ENCODE peak calls at places on chromosomes 4 and X, in six cellular contexts. A is ACHN; Y is activated T-cell treated with anti-CD3 and anti-CD28 coated beads for 24 hours; B is A172; R is activated CD4-positive, CD25-positive, alpha-beta regulatory T cell; Q is left cardiac atrium. J is an unnamed sample.

GRCh38 chrX:9847071-9847470 is 60.8 kb downstream of the SHROOM2 start:
- DNase-seq in Q (no peak), R (no peak), Y (no peak), B (peak; percentile 86), A (peak; percentile 74), J (no peak)

GRCh38 chrX:100980608-100981497 is 11.3 kb downstream of the ARL13A start:
- DNase-seq in A (peak; percentile 53), R (no peak), Y (no peak), B (peak; percentile 68), Q (no peak), J (no peak)

GRCh38 chr4:151129801-151130200 is 30.4 kb downstream of the RPS3A start:
- DNase-seq in R (no peak), Y (no peak), B (no peak), Q (no peak), A (no peak), J (no peak)

GRCh38 chr4:84952004-84952403 is 14.5 kb downstream of the WDFY3 start:
- DNase-seq in B (peak; percentile 42), Q (no peak), R (no peak), A (no peak), Y (no peak), J (no peak)

GRCh38 chr4:3766207-3766790 is at the start of gene ADRA2C:
- DNase-seq in B (no peak), R (no peak), Q (no peak), Y (no peak), A (peak; percentile 32), J (peak; percentile 56)

GRCh38 chr4:86965019-86965976 is 30.5 kb downstream of the AFF1 start:
- DNase-seq in R (no peak), A (no peak), Q (no peak), B (no peak), Y (no peak), J (no peak)

GRCh38 chr4:172842759-172843158 is 325.9 kb upstream of the GALNT7 start:
- DNase-seq in R (no peak), Y (no peak), B (no peak), A (no peak), Q (no peak), J (no peak)

GRCh38 chr4:13966241-13967195 is 339.0 kb upstream of the BOD1L1 start:
- DNase-seq in B (peak; percentile 45), Y (no peak), A (peak; percentile 65), R (no peak), Q (no peak), J (no peak)

GRCh38 chr4:140427104-140427918 is at the start of gene CLGN:
- DNase-seq in A (peak; percentile 60), Q (peak; percentile 81), R (peak; percentile 12), Y (peak; percentile 29), B (no peak), J (peak; percentile 78)

GRCh38 chrX:12967711-12968465 is 7.0 kb upstream of the TMSB4X start:
- DNase-seq in A (no peak), R (peak; percentile 2), Y (no peak), B (no peak), Q (no peak), J (no peak)

GRCh38 chr4:156733582-156733981 is 238.0 kb downstream of the PDGFC start:
- DNase-seq in Q (no peak), Y (no peak), A (no peak), R (no peak), B (no peak), J (no peak)

GRCh38 chr4:22246816-22247215 is 269.1 kb downstream of the ADGRA3 start:
- DNase-seq in Q (no peak), A (no peak), Y (no peak), R (no peak), B (no peak), J (no peak)

GRCh38 chr4:97910005-97910404 is 233.3 kb downstream of the STPG2 start:
- DNase-seq in B (no peak), Q (no peak), R (no peak), Y (no peak), A (no peak), J (no peak)

GRCh38 chr4:100836929-100837328 is 319.1 kb upstream of the EMCN start:
- DNase-seq in A (no peak), R (no peak), Q (no peak), Y (no peak), B (no peak), J (no peak)

GRCh38 chr4:8221985-8222384 is 22.9 kb downstream of the SH3TC1 start:
- DNase-seq in Q (no peak), Y (no peak), B (no peak), R (no peak), A (no peak), J (no peak)

GRCh38 chr4:5199912-5200311 is 148.6 kb downstream of the STK32B start:
- DNase-seq in A (no peak), Q (no peak), Y (no peak), B (no peak), R (no peak), J (no peak)

GRCh38 chr4:33628296-33628695 is 2616.0 kb downstream of the ARAP2 start:
- DNase-seq in B (no peak), A (no peak), R (no peak), Q (no peak), Y (no peak), J (no peak)

GRCh38 chr4:88674565-88674964 is 23.1 kb downstream of the NAP1L5 start:
- DNase-seq in B (no peak), A (no peak), Y (no peak), Q (no peak), R (no peak), J (no peak)

GRCh38 chrX:136691028-136691809 is 43.3 kb downstream of the CD40LG start:
- DNase-seq in B (no peak), Y (no peak), Q (no peak), A (no peak), R (no peak), J (no peak)

GRCh38 chr4:173332021-173332487 is 2.1 kb downstream of the HMGB2 start:
- DNase-seq in Y (no peak), B (no peak), R (no peak), Q (no peak), A (no peak), J (no peak)

GRCh38 chr4:168924648-168925047 is 85.4 kb downstream of the CBR4 start:
- DNase-seq in Q (no peak), R (no peak), Y (no peak), B (no peak), A (no peak), J (peak; percentile 54)

GRCh38 chr4:1416948-1417260 is 10.7 kb upstream of the NKX1-1 start:
- DNase-seq in B (no peak), Q (no peak), A (no peak), R (no peak), Y (no peak), J (no peak)

GRCh38 chrX:107117993-107118321 is 665 bp downstream of the RBM41 start:
- DNase-seq in Y (no peak), R (no peak), B (no peak), A (peak; percentile 2), Q (no peak), J (no peak)

GRCh38 chr4:181418491-181418890 is 824.7 kb upstream of the TENM3 start:
- DNase-seq in Y (no peak), Q (no peak), R (no peak), B (no peak), A (no peak), J (no peak)

GRCh38 chr4:6271206-6271605 is 1.6 kb downstream of the WFS1 start:
- DNase-seq in A (no peak), R (no peak), B (peak; percentile 14), Y (no peak), Q (no peak), J (no peak)

GRCh38 chr4:8892556-8893226 is 21.1 kb upstream of the HMX1 start:
- DNase-seq in B (no peak), A (no peak), Y (no peak), R (no peak), Q (no peak), J (no peak)

GRCh38 chrX:129743835-129744234 is 5.1 kb downstream of the XPNPEP2 start:
- DNase-seq in Q (no peak), B (no peak), Y (no peak), R (no peak), A (no peak), J (no peak)

GRCh38 chrX:72297953-72298730 is 7.6 kb downstream of the CITED1 start:
- DNase-seq in R (no peak), A (peak; percentile 16), Q (no peak), B (no peak), Y (no peak), J (peak; percentile 44)

GRCh38 chr4:95867919-95868318 is 28.0 kb downstream of the PDHA2 start:
- DNase-seq in R (no peak), Y (no peak), Q (no peak), B (peak; percentile 25), A (peak; percentile 39), J (no peak)

GRCh38 chr4:159444668-159445067 is 341.8 kb downstream of the RAPGEF2 start:
- DNase-seq in Y (no peak), R (no peak), A (peak; percentile 12), Q (no peak), B (peak; percentile 42), J (no peak)

GRCh38 chr4:41143721-41144379 is 70.5 kb downstream of the APBB2 start:
- DNase-seq in A (peak; percentile 47), Q (no peak), R (no peak), Y (no peak), B (no peak), J (no peak)

GRCh38 chrX:139126493-139126892 is 404.0 kb upstream of the F9 start:
- DNase-seq in Y (no peak), Q (no peak), R (no peak), A (peak; percentile 34), B (peak; percentile 8), J (peak; percentile 48)